ENCODE peak calls at places on chromosome 18, in four cellular contexts. O is K562, T is HCT116, H is SK-N-SH. A is an unnamed sample.

GRCh38 chr18:45456076-45457066 is 158.9 kb upstream of the SLC14A2 start:
- DNase-seq in O (no peak), T (no peak), H (no peak), A (no peak)

GRCh38 chr18:13207274-13207673 is 11.3 kb upstream of the LDLRAD4 start:
- DNase-seq in O (no peak), T (no peak), H (no peak), A (no peak)

GRCh38 chr18:10329116-10329515 is 125.3 kb upstream of the APCDD1 start:
- DNase-seq in O (no peak), T (no peak), H (no peak), A (no peak)

GRCh38 chr18:45626330-45627203 is 11.3 kb downstream of the SLC14A2 start:
- DNase-seq in O (no peak), T (no peak), H (no peak), A (no peak)

GRCh38 chr18:24244698-24245097 is 105.8 kb downstream of the CABYR start:
- DNase-seq in O (no peak), T (no peak), H (no peak), A (no peak)

GRCh38 chr18:59265246-59266018 is 7.8 kb downstream of the RAX start:
- DNase-seq in O (peak), T (no peak), H (peak), A (no peak)

GRCh38 chr18:11146238-11146946 is 3.0 kb downstream of the PIEZO2 start:
- DNase-seq in O (no peak), T (no peak), H (no peak), A (no peak)

GRCh38 chr18:42936289-42936688 is 179.2 kb downstream of the RIT2 start:
- DNase-seq in O (no peak), T (no peak), H (no peak), A (no peak)

GRCh38 chr18:59008302-59008974 is 131.2 kb upstream of the SEC11C start:
- DNase-seq in O (no peak), T (peak), H (no peak), A (no peak)

GRCh38 chr18:623760-624620 is 27.2 kb downstream of the CLUL1 start:
- DNase-seq in O (peak), T (peak), H (peak), A (no peak)

GRCh38 chr18:63452273-63452672 is 24.5 kb upstream of the SERPINB5 start:
- DNase-seq in O (no peak), T (no peak), H (no peak), A (no peak)

GRCh38 chr18:54392621-54393023 is 34.9 kb downstream of the C18orf54 start:
- DNase-seq in O (peak), T (peak), H (peak), A (peak)

GRCh38 chr18:36127866-36128845 is 984 bp downstream of the SLC39A6 start:
- DNase-seq in O (peak), T (no peak), H (peak), A (no peak)

GRCh38 chr18:49813071-49813320 is 337 bp downstream of the ACAA2 start:
- DNase-seq in O (peak), T (no peak), H (no peak), A (no peak)

GRCh38 chr18:59861009-59861408 is 38.8 kb upstream of the PMAIP1 start:
- DNase-seq in O (peak), T (no peak), H (no peak), A (no peak)

GRCh38 chr18:47983946-47984345 is 53.5 kb upstream of the SMAD2 start:
- DNase-seq in O (no peak), T (no peak), H (peak), A (no peak)

GRCh38 chr18:28150925-28151324 is 26.0 kb downstream of the CDH2 start:
- DNase-seq in O (no peak), T (no peak), H (no peak), A (no peak)

GRCh38 chr18:46624127-46624526 is 32.9 kb downstream of the LOXHD1 start:
- DNase-seq in O (no peak), T (no peak), H (no peak), A (no peak)

GRCh38 chr18:58269931-58270330 is 225.9 kb downstream of the NEDD4L start:
- DNase-seq in O (no peak), T (peak), H (no peak), A (no peak)

GRCh38 chr18:23912356-23912755 is 102.2 kb upstream of the TTC39C start:
- DNase-seq in O (no peak), T (no peak), H (no peak), A (no peak)

GRCh38 chr18:53795610-53796009 is 428.9 kb downstream of the MBD2 start:
- DNase-seq in O (no peak), T (no peak), H (no peak), A (no peak)

GRCh38 chr18:50013363-50014138 is 181.4 kb downstream of the MYO5B start:
- DNase-seq in O (no peak), T (no peak), H (no peak), A (no peak)

DNA sequence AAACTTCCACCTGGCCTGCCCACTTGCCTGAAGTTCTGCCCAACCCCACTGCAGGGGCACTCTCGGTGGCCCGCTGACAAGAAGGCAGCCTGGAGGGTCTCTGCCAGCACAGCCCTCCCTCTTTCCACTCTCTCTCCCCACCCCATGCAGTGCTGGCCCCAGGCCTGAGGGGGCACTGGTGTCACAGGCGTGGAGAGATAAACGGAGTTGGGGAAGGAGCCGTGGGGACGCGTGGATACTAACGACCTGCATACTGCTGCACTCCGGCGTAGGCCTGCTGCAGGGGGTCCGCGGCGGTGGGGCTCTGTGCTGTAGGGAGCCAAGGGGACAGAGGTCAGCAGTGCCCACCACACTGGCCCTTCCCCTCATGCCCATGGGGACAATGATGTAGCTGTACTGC is 299.3 kb downstream of the CELF4 start:
- DNase-seq in O (peak), T (no peak), H (peak), A (no peak)
- TF ChIP-seq CTCF in O (peak), T (peak), H (peak), A (no peak)

GRCh38 chr18:32696376-32696775 is 76.4 kb downstream of the KLHL14 start:
- DNase-seq in O (no peak), T (no peak), H (no peak), A (no peak)

GRCh38 chr18:32698148-32698547 is 74.7 kb downstream of the KLHL14 start:
- DNase-seq in O (no peak), T (no peak), H (no peak), A (no peak)

GRCh38 chr18:32695534-32695933 is 77.3 kb downstream of the KLHL14 start:
- DNase-seq in O (no peak), T (no peak), H (no peak), A (no peak)

GRCh38 chr18:32707153-32707552 is 65.7 kb downstream of the KLHL14 start:
- DNase-seq in O (no peak), T (no peak), H (no peak), A (no peak)

GRCh38 chr18:32701288-32701687 is 71.5 kb downstream of the KLHL14 start:
- DNase-seq in O (no peak), T (no peak), H (no peak), A (no peak)
- TF ChIP-seq SIN3A in O (no peak), T (no peak), H (no peak), A (no peak)

GRCh38 chr18:2805970-2806943 is 40.5 kb upstream of the EMILIN2 start:
- DNase-seq in O (no peak), T (no peak), H (no peak), A (no peak)
- H3K4me3 ChIP-seq in O (no peak), T (no peak), H (no peak), A (no peak)

DNA sequence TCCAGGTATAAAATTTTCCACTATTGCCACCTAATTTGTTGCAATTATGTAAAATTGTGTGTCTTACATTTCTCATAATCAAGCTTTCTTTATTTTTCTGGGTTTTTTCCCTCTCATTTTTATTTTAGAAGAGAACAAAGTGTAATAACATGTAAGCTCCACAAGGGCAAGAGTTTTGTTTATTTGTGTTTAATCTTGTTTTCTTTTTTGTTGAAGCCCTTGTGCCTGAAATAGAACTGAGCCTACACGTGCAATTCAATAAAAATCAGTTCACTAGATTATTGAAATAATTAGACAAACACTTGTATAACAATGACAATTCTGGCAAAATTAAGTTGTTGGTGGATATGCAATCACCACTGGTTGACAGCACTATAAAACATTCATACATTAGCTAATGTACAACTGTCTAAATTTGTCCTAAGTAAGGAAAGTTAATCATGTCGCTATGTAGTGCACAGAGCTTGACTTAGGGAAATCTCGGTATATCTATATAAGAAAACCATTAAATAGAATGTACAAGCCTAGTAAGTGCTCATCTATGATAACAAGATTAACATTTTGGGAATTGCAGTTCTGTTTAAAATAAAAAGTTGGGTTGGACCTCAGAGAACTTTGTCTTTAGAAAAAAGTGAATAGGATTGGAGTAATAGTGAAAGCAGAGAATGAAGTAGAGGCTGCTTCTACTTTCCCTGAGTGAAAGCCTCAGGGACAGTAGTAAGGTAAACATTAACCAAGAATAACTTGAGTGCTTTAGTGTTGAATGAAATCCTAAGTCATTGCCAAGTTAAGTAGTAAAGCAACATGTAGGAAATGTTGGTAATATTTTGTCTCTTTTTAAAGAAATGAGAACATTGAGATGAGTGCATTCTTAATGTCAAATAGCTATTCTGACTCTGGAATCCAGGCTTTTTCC is 37.4 kb upstream of the NOL4 start:
- DNase-seq in O (no peak), T (no peak), H (no peak), A (no peak)
- TF ChIP-seq CTCF in O (no peak), T (no peak), H (no peak), A (no peak)